ENCODE peak calls at places on chromosomes 1 and 21, in four cellular contexts. One of them, this sample, is unnamed.

GRCh38 chr1:33185541-33185940 is 3.7 kb upstream of the TRIM62 start:
- DNase-seq in GM12878: no peak
- DNase-seq in HepG2: no peak
- DNase-seq in A549: no peak
- DNase-seq in this sample: no peak

GRCh38 chr1:227998374-227999055 is 8.3 kb upstream of the WNT3A start:
- DNase-seq in GM12878: no peak
- DNase-seq in HepG2: no peak
- DNase-seq in A549: no peak
- DNase-seq in this sample: no peak

GRCh38 chr1:205004296-205004813 is 38.7 kb upstream of the CNTN2 start:
- DNase-seq in GM12878: no peak
- DNase-seq in HepG2: no peak
- DNase-seq in A549: no peak
- DNase-seq in this sample: no peak

GRCh38 chr1:22428672-22429071 is 23.0 kb upstream of the ZBTB40 start:
- DNase-seq in GM12878: peak
- DNase-seq in HepG2: peak
- DNase-seq in A549: peak
- DNase-seq in this sample: peak

GRCh38 chr21:29148535-29148934 is 18.1 kb downstream of the MAP3K7CL start:
- DNase-seq in GM12878: no peak
- DNase-seq in HepG2: no peak
- DNase-seq in A549: no peak
- DNase-seq in this sample: no peak

GRCh38 chr21:42346866-42347600 is 3.8 kb downstream of the TFF2 start:
- DNase-seq in GM12878: no peak
- DNase-seq in HepG2: no peak
- DNase-seq in A549: no peak
- DNase-seq in this sample: no peak

GRCh38 chr1:182886985-182887384 is 47.8 kb downstream of the DHX9 start:
- DNase-seq in GM12878: no peak
- DNase-seq in HepG2: no peak
- DNase-seq in A549: no peak
- DNase-seq in this sample: no peak

GRCh38 chr1:247103777-247104591 is at the start of gene ZNF669:
- DNase-seq in GM12878: peak
- DNase-seq in HepG2: peak
- DNase-seq in A549: peak
- DNase-seq in this sample: peak

GRCh38 chr1:202145325-202146140 is 996 bp upstream of the ARL8A start:
- DNase-seq in GM12878: no peak
- DNase-seq in HepG2: no peak
- DNase-seq in A549: no peak
- DNase-seq in this sample: peak

GRCh38 chr1:231695439-231696255 is 69.1 kb downstream of the DISC1 start:
- DNase-seq in GM12878: no peak
- DNase-seq in HepG2: no peak
- DNase-seq in A549: no peak
- DNase-seq in this sample: no peak

GRCh38 chr1:18549131-18549530 is 68.4 kb downstream of the KLHDC7A start:
- DNase-seq in GM12878: no peak
- DNase-seq in HepG2: no peak
- DNase-seq in A549: no peak
- DNase-seq in this sample: no peak

GRCh38 chr1:201554789-201555592 is 16.1 kb downstream of the NAV1 start:
- DNase-seq in GM12878: no peak
- DNase-seq in HepG2: no peak
- DNase-seq in A549: no peak
- DNase-seq in this sample: no peak

GRCh38 chr21:17793271-17793670 is 25.9 kb downstream of the C21orf91 start:
- DNase-seq in GM12878: no peak
- DNase-seq in HepG2: no peak
- DNase-seq in A549: no peak
- DNase-seq in this sample: no peak

GRCh38 chr1:17097125-17097524 is 22.1 kb downstream of the PADI2 start:
- DNase-seq in GM12878: no peak
- DNase-seq in HepG2: no peak
- DNase-seq in A549: no peak
- DNase-seq in this sample: no peak

GRCh38 chr1:193754732-193755427 is 568.5 kb upstream of the B3GALT2 start:
- DNase-seq in GM12878: no peak
- DNase-seq in HepG2: no peak
- DNase-seq in A549: peak
- DNase-seq in this sample: no peak
- TF ChIP-seq CHD4 in GM12878: no peak
- TF ChIP-seq CHD4 in HepG2: no peak
- TF ChIP-seq CHD4 in A549: no peak
- TF ChIP-seq CHD4 in this sample: no peak

GRCh38 chr1:221664253-221664652 is 77.6 kb downstream of the DUSP10 start:
- DNase-seq in GM12878: no peak
- DNase-seq in HepG2: no peak
- DNase-seq in A549: no peak
- DNase-seq in this sample: no peak

GRCh38 chr1:221667504-221667903 is 74.4 kb downstream of the DUSP10 start:
- DNase-seq in GM12878: peak
- DNase-seq in HepG2: no peak
- DNase-seq in A549: peak
- DNase-seq in this sample: no peak

DNA sequence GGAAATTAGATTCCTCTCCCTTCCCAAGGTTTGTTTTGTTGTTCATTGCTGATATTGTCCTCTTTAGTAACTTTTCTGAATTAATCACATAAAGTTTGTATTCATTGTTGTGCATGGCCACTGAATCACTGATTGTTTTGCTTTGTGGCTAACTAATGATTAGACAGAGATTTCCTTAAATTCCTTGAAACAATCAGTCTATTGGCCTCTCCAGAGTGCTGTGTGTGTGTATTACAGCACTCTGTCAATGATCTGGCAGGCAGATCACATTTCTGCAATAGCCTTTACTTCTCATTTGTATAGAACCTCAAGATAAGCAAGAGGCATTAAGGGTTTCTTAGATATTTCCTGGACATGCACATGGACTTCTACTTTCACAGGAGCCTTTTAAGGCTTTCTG is 78.6 kb downstream of the DUSP10 start:
- DNase-seq in GM12878: no peak
- DNase-seq in HepG2: no peak
- DNase-seq in A549: no peak
- DNase-seq in this sample: no peak
- TF ChIP-seq CHD4 in GM12878: no peak
- TF ChIP-seq CHD4 in HepG2: no peak
- TF ChIP-seq CHD4 in A549: no peak
- TF ChIP-seq CHD4 in this sample: no peak

DNA sequence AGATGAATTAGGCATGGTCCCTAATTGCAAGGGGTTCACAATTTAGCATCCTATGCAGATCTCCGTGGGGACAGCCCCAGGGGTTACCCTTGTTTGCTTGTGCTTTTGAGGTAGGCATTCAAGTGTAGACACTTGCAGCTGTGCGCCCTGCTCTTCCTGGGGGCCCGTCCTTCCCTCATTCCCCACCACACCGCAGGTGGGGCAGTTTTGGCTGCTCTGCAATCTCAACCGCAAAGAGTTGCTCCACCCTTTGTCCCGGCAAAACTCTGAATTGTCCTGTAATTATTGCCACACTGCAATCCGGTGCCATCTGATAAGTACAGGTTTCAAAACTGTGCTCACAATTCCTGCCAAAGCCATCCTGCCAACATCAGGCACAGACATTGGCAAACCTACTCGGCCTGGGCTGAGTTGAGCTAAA is 65.4 kb upstream of the LYST start:
- DNase-seq in GM12878: no peak
- DNase-seq in HepG2: no peak
- DNase-seq in A549: no peak
- DNase-seq in this sample: no peak
- TF ChIP-seq CHD4 in GM12878: no peak
- TF ChIP-seq CHD4 in HepG2: no peak
- TF ChIP-seq CHD4 in A549: no peak
- TF ChIP-seq CHD4 in this sample: no peak

GRCh38 chr1:55194851-55195250 is 20.3 kb downstream of the USP24 start:
- DNase-seq in GM12878: no peak
- DNase-seq in HepG2: no peak
- DNase-seq in A549: no peak
- DNase-seq in this sample: no peak

GRCh38 chr1:55198044-55198443 is 17.1 kb downstream of the USP24 start:
- DNase-seq in GM12878: no peak
- DNase-seq in HepG2: no peak
- DNase-seq in A549: no peak
- DNase-seq in this sample: no peak

GRCh38 chr1:55196433-55197035 is 18.6 kb downstream of the USP24 start:
- DNase-seq in GM12878: no peak
- DNase-seq in HepG2: no peak
- DNase-seq in A549: no peak
- DNase-seq in this sample: peak

GRCh38 chr1:55197106-55197505 is 18.1 kb downstream of the USP24 start:
- DNase-seq in GM12878: no peak
- DNase-seq in HepG2: no peak
- DNase-seq in A549: no peak
- DNase-seq in this sample: peak

DNA sequence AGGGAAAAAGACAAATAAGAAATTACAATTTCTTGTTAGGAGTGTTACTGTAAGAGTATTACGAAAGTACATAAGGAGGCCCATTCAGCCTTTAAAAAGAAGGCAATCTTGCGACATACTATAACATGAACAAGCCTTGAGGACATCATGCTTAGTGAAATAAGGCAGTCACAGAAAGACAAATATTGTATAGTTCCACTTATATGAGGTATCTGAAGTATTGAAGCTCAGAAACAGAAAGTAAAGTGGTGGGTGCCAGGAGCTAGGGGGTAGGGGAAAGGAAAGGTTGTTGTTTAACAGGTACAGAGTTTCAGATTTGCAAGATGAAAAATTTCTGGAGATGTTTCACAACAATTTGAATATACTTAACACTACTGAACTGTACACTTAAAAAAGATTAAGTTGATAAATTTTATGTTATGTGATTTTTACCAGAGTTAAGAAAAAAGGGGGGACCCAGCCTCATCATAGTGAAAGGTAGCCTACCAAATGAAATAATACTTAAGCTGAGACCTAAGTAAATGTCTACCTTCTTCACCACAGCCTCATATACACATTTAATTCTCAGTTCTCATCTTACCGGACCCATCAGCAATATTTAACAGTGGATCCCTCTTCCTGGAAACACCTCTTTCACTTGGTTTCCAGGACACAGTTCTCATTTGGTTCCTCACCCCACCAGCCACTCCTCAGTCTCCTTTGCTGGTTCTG is 19.5 kb downstream of the USP24 start:
- DNase-seq in GM12878: no peak
- DNase-seq in HepG2: no peak
- DNase-seq in A549: no peak
- DNase-seq in this sample: no peak
- TF ChIP-seq CHD4 in GM12878: no peak
- TF ChIP-seq CHD4 in HepG2: no peak
- TF ChIP-seq CHD4 in A549: no peak
- TF ChIP-seq CHD4 in this sample: no peak

GRCh38 chr1:190975827-190976226 is 498.2 kb upstream of the BRINP3 start:
- DNase-seq in GM12878: no peak
- DNase-seq in HepG2: no peak
- DNase-seq in A549: no peak
- DNase-seq in this sample: no peak
- TF ChIP-seq CHD4 in GM12878: no peak
- TF ChIP-seq CHD4 in HepG2: no peak
- TF ChIP-seq CHD4 in A549: no peak
- TF ChIP-seq CHD4 in this sample: no peak

GRCh38 chr1:160005070-160005469 is 26.7 kb downstream of the PIGM start:
- DNase-seq in GM12878: no peak
- DNase-seq in HepG2: no peak
- DNase-seq in A549: no peak
- DNase-seq in this sample: no peak
- TF ChIP-seq CHD4 in GM12878: no peak
- TF ChIP-seq CHD4 in HepG2: no peak
- TF ChIP-seq CHD4 in A549: no peak
- TF ChIP-seq CHD4 in this sample: no peak

GRCh38 chr1:12479311-12479710 is 138.7 kb downstream of the DHRS3 start:
- DNase-seq in GM12878: no peak
- DNase-seq in HepG2: no peak
- DNase-seq in A549: no peak
- DNase-seq in this sample: no peak

GRCh38 chr1:12480031-12480430 is 138.0 kb downstream of the DHRS3 start:
- DNase-seq in GM12878: no peak
- DNase-seq in HepG2: no peak
- DNase-seq in A549: no peak
- DNase-seq in this sample: no peak

GRCh38 chr1:12481928-12482327 is 136.1 kb downstream of the DHRS3 start:
- DNase-seq in GM12878: no peak
- DNase-seq in HepG2: no peak
- DNase-seq in A549: no peak
- DNase-seq in this sample: no peak

GRCh38 chr1:12482999-12483398 is 135.0 kb downstream of the DHRS3 start:
- DNase-seq in GM12878: no peak
- DNase-seq in HepG2: no peak
- DNase-seq in A549: no peak
- DNase-seq in this sample: no peak

GRCh38 chr1:12480748-12481362 is 137.2 kb downstream of the DHRS3 start:
- DNase-seq in GM12878: no peak
- DNase-seq in HepG2: no peak
- DNase-seq in A549: peak
- DNase-seq in this sample: no peak
- TF ChIP-seq CHD4 in GM12878: no peak
- TF ChIP-seq CHD4 in HepG2: no peak
- TF ChIP-seq CHD4 in A549: no peak
- TF ChIP-seq CHD4 in this sample: no peak

GRCh38 chr1:243253211-243253926 is 1.7 kb downstream of the CEP170 start:
- DNase-seq in GM12878: no peak
- DNase-seq in HepG2: peak
- DNase-seq in A549: no peak
- DNase-seq in this sample: peak
- TF ChIP-seq CHD4 in GM12878: no peak
- TF ChIP-seq CHD4 in HepG2: no peak
- TF ChIP-seq CHD4 in A549: no peak
- TF ChIP-seq CHD4 in this sample: no peak

DNA sequence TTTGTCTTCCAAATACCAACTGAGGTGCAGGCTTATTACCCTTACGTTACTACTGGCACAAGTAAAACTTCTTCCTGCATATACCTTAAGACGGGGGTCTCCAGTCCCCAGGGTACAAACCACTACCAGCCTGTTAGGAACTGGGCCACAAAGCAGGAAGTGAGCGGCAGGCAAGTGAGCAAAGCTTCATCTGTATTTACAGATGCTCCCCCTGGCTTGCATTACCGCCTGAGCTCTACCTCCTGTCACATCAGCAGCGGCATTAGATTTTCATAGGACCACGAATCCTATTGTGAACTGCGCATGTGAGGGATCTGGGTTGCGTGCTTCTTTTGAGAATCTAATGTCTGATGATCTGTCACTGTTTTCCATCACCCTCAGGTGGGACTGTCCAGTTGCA is 113.1 kb downstream of the SLC45A1 start:
- DNase-seq in GM12878: no peak
- DNase-seq in HepG2: no peak
- DNase-seq in A549: no peak
- DNase-seq in this sample: no peak
- TF ChIP-seq CHD4 in GM12878: no peak
- TF ChIP-seq CHD4 in HepG2: no peak
- TF ChIP-seq CHD4 in A549: no peak
- TF ChIP-seq CHD4 in this sample: no peak

This sample was measured in K562.